ENCODE peak calls at places on chromosomes 13 and 19, in five cellular contexts. X, Y, J, S and Z are unnamed samples.

GRCh38 chr19:8212212-8212611 is 3.0 kb downstream of the CERS4 start:
- DNase-seq in S (no peak), J (no peak), X (no peak), Y (no peak), Z (no peak)

GRCh38 chr13:109586509-109587346 is 199.7 kb downstream of the IRS2 start:
- DNase-seq in X (no peak), S (no peak), Y (no peak), J (no peak), Z (no peak)

GRCh38 chr19:47600246-47601179 is 8.4 kb upstream of the BICRA start:
- DNase-seq in Y (peak; percentile 99), S (peak; percentile 100), J (peak; percentile 99), X (peak; percentile 98), Z (peak; percentile 97)

GRCh38 chr19:7998081-7998480 is 7.4 kb downstream of the ELAVL1 start:
- DNase-seq in S (no peak), X (no peak), Y (no peak), J (no peak), Z (no peak)

GRCh38 chr19:53908933-53909415 is at the start of gene CACNG7:
- DNase-seq in X (no peak), J (no peak), Y (no peak), S (no peak), Z (no peak)

GRCh38 chr13:107466326-107466725 is 749.0 kb downstream of the LIG4 start:
- DNase-seq in J (no peak), S (no peak), X (no peak), Y (no peak), Z (no peak)

GRCh38 chr19:55247621-55248099 is 11.2 kb downstream of the PPP6R1 start:
- DNase-seq in X (no peak), Y (no peak), J (no peak), S (no peak), Z (no peak)

GRCh38 chr13:62019858-62020257 is 604.2 kb upstream of the PCDH20 start:
- DNase-seq in Y (no peak), J (no peak), S (no peak), X (no peak), Z (no peak)